ENCODE peak calls at places on chromosome 4, in seven cellular contexts. T is PC-3; N is naive thymus-derived CD4-positive, alpha-beta T cell; P is transverse colon; H is breast epithelium; M is CD4-positive, alpha-beta memory T cell; D is SK-N-MC. S is an unnamed sample.

GRCh38 chr4:39427477-39428119 is 20.9 kb downstream of the KLB start:
- DNase-seq in P (no peak), D (no peak), T (peak; percentile 66), H (no peak), M (no peak), N (no peak), S (no peak)

GRCh38 chr4:123547167-123547817 is 150.7 kb downstream of the SPRY1 start:
- DNase-seq in D (no peak), M (no peak), H (peak; percentile 68), T (peak; percentile 42), N (no peak), P (peak; percentile 78), S (no peak)

GRCh38 chr4:99811850-99812249 is 4.8 kb upstream of the DAPP1 start:
- DNase-seq in D (peak; percentile 10), M (peak; percentile 59), H (no peak), P (peak; percentile 45), N (peak; percentile 61), T (peak; percentile 60), S (peak; percentile 14)

GRCh38 chr4:83677656-83678055 is 141.7 kb downstream of the GPAT3 start:
- DNase-seq in P (no peak), M (no peak), N (no peak), T (no peak), D (no peak), H (no peak), S (no peak)

GRCh38 chr4:84319124-84319523 is 180.0 kb downstream of the NKX6-1 start:
- DNase-seq in D (peak; percentile 37), N (no peak), P (no peak), T (peak; percentile 6), H (no peak), M (no peak), S (no peak)

GRCh38 chr4:55884093-55884850 is 30.8 kb downstream of the EXOC1 start:
- DNase-seq in D (no peak), H (no peak), N (no peak), P (no peak), M (no peak), T (no peak), S (no peak)

GRCh38 chr4:40718571-40718970 is 31.2 kb upstream of the NSUN7 start:
- DNase-seq in D (no peak), P (peak; percentile 82), M (no peak), H (no peak), N (no peak), T (peak; percentile 12), S (no peak)

GRCh38 chr4:6908397-6909112 is 1.1 kb upstream of the TBC1D14 start:
- DNase-seq in M (no peak), N (no peak), T (no peak), D (no peak), P (no peak), H (no peak), S (no peak)

DNA sequence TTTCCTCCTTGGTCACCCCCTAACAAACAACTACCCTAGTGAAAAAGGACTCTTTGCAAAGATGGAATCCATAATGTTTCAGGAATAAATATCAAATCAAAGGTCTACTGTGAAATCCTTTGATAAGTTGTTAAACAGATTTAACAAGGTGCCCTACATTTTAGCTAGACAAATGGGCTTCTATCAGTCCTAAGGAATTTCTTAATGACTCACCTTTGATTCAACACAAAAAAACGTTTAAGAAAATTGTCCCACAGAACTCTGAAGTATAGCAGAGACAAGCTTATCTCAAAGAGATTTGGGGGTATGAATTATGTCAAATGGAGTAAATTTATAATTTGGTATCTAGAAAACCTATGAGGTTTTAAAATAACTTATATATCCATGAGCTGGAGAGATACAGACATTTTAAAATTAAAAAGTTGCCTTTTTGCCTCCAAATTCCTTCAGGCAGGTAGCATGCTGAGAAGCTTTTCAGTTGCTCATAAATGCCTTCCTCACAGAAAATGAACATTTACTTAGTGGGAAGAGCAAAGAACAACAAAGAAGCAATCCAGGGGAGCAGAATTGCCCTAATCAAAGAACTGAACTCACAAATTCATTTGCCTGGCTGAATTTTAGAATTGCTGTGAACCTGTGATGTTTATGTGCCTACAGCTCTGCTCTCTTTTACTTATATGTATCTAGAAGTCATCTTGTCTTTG is 649.3 kb downstream of the STPG2 start:
- DNase-seq in M (no peak), D (no peak), H (no peak), N (no peak), T (peak; percentile 76), P (no peak), S (no peak)
- H3K9me3 ChIP-seq in M (no peaks in the 10 kb centered on the region), D (no peaks in the 10 kb centered on the region), H (no peaks in the 10 kb centered on the region), N (no peaks in the 10 kb centered on the region), T (no peaks in the 10 kb centered on the region), P (no peaks in the 10 kb centered on the region), S (no peaks in the 10 kb centered on the region)

GRCh38 chr4:138051157-138051556 is 191.0 kb downstream of the SLC7A11 start:
- DNase-seq in N (no peak), M (no peak), P (no peak), H (no peak), T (peak; percentile 6), D (no peak), S (no peak)

GRCh38 chr4:138056541-138056940 is 185.6 kb downstream of the SLC7A11 start:
- DNase-seq in D (no peak), N (no peak), T (peak; percentile 75), P (no peak), M (no peak), H (no peak), S (no peak)

GRCh38 chr4:138050601-138051000 is 191.5 kb downstream of the SLC7A11 start:
- DNase-seq in M (no peak), H (no peak), P (no peak), N (no peak), T (no peak), D (no peak), S (no peak)

GRCh38 chr4:138055890-138056289 is 186.3 kb downstream of the SLC7A11 start:
- DNase-seq in P (no peak), T (peak; percentile 69), M (no peak), N (no peak), D (no peak), H (no peak), S (no peak)

DNA sequence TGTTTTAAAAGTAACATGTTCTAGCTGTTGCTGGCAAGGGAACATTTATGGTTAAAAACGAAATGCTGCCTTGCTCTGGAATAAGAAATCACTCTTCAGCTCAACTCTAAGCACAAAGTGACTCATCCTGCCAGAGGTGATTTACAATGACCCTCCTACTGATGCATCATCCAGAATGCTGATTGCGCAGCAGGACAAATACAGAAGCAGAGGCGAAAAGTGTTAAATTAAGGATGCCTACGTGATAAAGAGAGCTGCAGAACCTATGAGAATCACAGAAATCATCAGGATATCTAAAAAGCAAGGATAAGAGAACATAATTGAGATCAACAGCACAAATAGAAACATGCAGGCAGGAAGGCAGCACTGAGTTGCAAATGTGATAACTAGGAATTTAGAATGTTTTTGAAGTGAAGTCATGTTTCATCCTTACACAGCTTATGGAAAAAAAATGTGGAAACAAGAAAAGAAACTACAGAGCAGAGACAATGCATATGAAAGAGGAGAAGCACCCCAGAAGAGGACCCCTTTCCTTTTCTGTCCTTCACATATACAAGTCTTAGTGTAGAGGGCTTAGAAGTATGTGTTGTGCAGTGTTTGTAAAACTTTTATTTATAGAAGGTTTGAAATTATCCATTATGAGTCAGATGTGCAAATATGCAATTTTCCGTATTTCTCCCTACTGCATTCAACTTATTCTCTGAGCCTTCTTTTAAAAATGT is 188.4 kb downstream of the SLC7A11 start:
- DNase-seq in M (no peak), N (no peak), D (no peak), T (peak; percentile 81), H (no peak), P (no peak), S (no peak)
- H3K4me3 ChIP-seq in M (no peak overlapping the region), N (no peak overlapping the region), D (no peak overlapping the region), T (peak overlapping the region; percentile 67), H (no peak overlapping the region), P (no peak overlapping the region), S (no peak overlapping the region)

DNA sequence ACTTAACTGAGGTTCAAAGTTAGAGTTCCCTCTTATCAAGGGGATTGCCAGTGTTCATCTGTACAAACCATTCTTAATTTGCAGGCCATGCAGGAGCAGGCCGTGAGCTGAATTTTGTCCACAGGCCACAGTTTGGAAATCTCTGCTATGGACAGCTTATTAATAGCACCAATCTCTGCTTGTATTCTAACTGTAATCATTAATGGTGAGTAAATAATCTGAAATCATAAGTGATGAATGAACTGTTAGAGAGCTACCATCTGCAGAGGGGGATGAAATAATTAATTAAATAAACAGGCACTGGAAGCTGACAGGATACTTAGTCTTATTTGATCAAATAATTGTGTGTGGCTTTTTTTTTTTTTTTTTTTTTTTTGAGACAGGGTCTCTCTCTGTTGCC is 48.5 kb upstream of the PDLIM3 start:
- DNase-seq in D (no peak), P (no peak), M (no peak), H (no peak), N (no peak), T (no peak), S (no peak)
- H3K27ac ChIP-seq in D (no peak overlapping the region), P (no peak overlapping the region), M (no peak overlapping the region), H (no peak overlapping the region), N (no peak overlapping the region), T (no peak overlapping the region), S (no peak overlapping the region)

GRCh38 chr4:92253986-92254671 is 49.6 kb upstream of the GRID2 start:
- DNase-seq in P (no peak), N (no peak), T (no peak), H (no peak), D (no peak), M (no peak), S (no peak)
- H3K9me3 ChIP-seq in P (no peaks in the 10 kb centered on the region), N (no peaks in the 10 kb centered on the region), T (no peaks in the 10 kb centered on the region), H (peaks cover 15% of the 10 kb centered on the region), D (no peaks in the 10 kb centered on the region), M (no peaks in the 10 kb centered on the region), S (no peaks in the 10 kb centered on the region)

DNA sequence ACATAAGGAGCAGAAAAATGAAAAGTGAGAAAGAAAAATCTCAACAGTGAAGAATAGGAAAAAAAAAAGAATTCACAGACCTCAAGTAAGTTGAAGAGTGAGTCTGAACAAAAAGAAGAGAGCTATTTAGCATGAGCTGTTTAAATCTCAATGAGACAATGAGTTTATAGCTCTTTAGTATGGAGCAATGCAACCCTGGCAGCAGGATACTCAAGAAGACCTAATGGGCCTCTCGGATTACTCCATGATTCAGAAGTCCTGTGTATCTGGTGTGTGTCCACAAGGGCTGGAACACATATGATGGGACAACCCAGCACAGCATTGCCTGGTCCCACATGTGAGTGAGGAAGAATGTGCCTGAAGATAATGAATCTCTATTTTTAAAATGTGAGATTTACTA is 563.1 kb upstream of the INTU start:
- DNase-seq in D (no peak), H (no peak), M (no peak), T (no peak), N (no peak), P (no peak), S (no peak)
- H3K4me3 ChIP-seq in D (no peak overlapping the region), H (no peak overlapping the region), M (no peak overlapping the region), T (no peak overlapping the region), N (no peak overlapping the region), P (no peak overlapping the region), S (no peak overlapping the region)